ENCODE peak calls at places on chromosomes 6 and 20, in six cellular contexts. One of them, this sample, is unnamed.

GRCh38 chr20:45051497-45052060 is 49.3 kb downstream of the KCNS1 start:
- DNase-seq in heart right ventricle: no peak
- DNase-seq in thoracic aorta: no peak
- DNase-seq in stomach: no peak
- DNase-seq in mucosa of descending colon: no peak
- DNase-seq in AG09309: no peak
- DNase-seq in this sample: no peak

GRCh38 chr6:108728826-108729225 is 119.4 kb upstream of the ARMC2 start:
- DNase-seq in mucosa of descending colon: no peak
- DNase-seq in AG09309: no peak
- DNase-seq in heart right ventricle: no peak
- DNase-seq in stomach: no peak
- DNase-seq in thoracic aorta: no peak
- DNase-seq in this sample: peak; percentile 77

GRCh38 chr6:136069119-136069518 is 181.0 kb downstream of the MTFR2 start:
- DNase-seq in heart right ventricle: no peak
- DNase-seq in thoracic aorta: no peak
- DNase-seq in AG09309: no peak
- DNase-seq in mucosa of descending colon: no peak
- DNase-seq in stomach: no peak
- DNase-seq in this sample: no peak

GRCh38 chr20:59835448-59836395 is 97.7 kb downstream of the SYCP2 start:
- DNase-seq in heart right ventricle: peak; percentile 40
- DNase-seq in thoracic aorta: no peak
- DNase-seq in mucosa of descending colon: peak; percentile 50
- DNase-seq in stomach: no peak
- DNase-seq in AG09309: no peak
- DNase-seq in this sample: peak; percentile 36

GRCh38 chr6:39193201-39193791 is 36.0 kb downstream of the KCNK5 start:
- DNase-seq in thoracic aorta: no peak
- DNase-seq in mucosa of descending colon: no peak
- DNase-seq in AG09309: no peak
- DNase-seq in heart right ventricle: no peak
- DNase-seq in stomach: no peak
- DNase-seq in this sample: no peak

GRCh38 chr6:56073761-56074160 is 173.6 kb downstream of the COL21A1 start:
- DNase-seq in AG09309: no peak
- DNase-seq in stomach: no peak
- DNase-seq in heart right ventricle: no peak
- DNase-seq in mucosa of descending colon: no peak
- DNase-seq in thoracic aorta: no peak
- DNase-seq in this sample: no peak

GRCh38 chr6:34223381-34223963 is 13.2 kb upstream of the HMGA1 start:
- DNase-seq in heart right ventricle: no peak
- DNase-seq in mucosa of descending colon: peak; percentile 53
- DNase-seq in thoracic aorta: no peak
- DNase-seq in AG09309: no peak
- DNase-seq in stomach: no peak
- DNase-seq in this sample: no peak

GRCh38 chr6:33987531-33988021 is 158.3 kb downstream of the GRM4 start:
- DNase-seq in AG09309: no peak
- DNase-seq in mucosa of descending colon: no peak
- DNase-seq in heart right ventricle: no peak
- DNase-seq in stomach: peak; percentile 76
- DNase-seq in thoracic aorta: no peak
- DNase-seq in this sample: no peak

GRCh38 chr6:19759117-19759880 is 77.9 kb upstream of the ID4 start:
- DNase-seq in heart right ventricle: no peak
- DNase-seq in AG09309: peak; percentile 72
- DNase-seq in stomach: no peak
- DNase-seq in mucosa of descending colon: no peak
- DNase-seq in thoracic aorta: no peak
- DNase-seq in this sample: no peak

GRCh38 chr6:38078671-38079070 is 259.1 kb downstream of the ZFAND3 start:
- DNase-seq in mucosa of descending colon: no peak
- DNase-seq in heart right ventricle: no peak
- DNase-seq in stomach: no peak
- DNase-seq in AG09309: no peak
- DNase-seq in thoracic aorta: no peak
- DNase-seq in this sample: no peak

GRCh38 chr20:9258891-9259290 is 190.0 kb downstream of the PLCB4 start:
- DNase-seq in thoracic aorta: no peak
- DNase-seq in stomach: no peak
- DNase-seq in mucosa of descending colon: no peak
- DNase-seq in AG09309: no peak
- DNase-seq in heart right ventricle: no peak
- DNase-seq in this sample: no peak

GRCh38 chr20:44776977-44777376 is 31.3 kb downstream of the KCNK15 start:
- DNase-seq in AG09309: no peak
- DNase-seq in thoracic aorta: no peak
- DNase-seq in mucosa of descending colon: peak; percentile 42
- DNase-seq in heart right ventricle: no peak
- DNase-seq in stomach: no peak
- DNase-seq in this sample: peak; percentile 59

GRCh38 chr6:62891065-62891647 is 320.1 kb upstream of the FKBP1C start:
- DNase-seq in heart right ventricle: no peak
- DNase-seq in stomach: no peak
- DNase-seq in AG09309: no peak
- DNase-seq in mucosa of descending colon: peak; percentile 19
- DNase-seq in thoracic aorta: no peak
- DNase-seq in this sample: no peak

GRCh38 chr20:58618694-58619540 is 32.2 kb upstream of the STX16 start:
- DNase-seq in heart right ventricle: no peak
- DNase-seq in stomach: no peak
- DNase-seq in thoracic aorta: no peak
- DNase-seq in mucosa of descending colon: no peak
- DNase-seq in AG09309: peak; percentile 59
- DNase-seq in this sample: no peak

GRCh38 chr6:108707328-108707976 is 140.8 kb upstream of the ARMC2 start:
- DNase-seq in stomach: peak; percentile 67
- DNase-seq in mucosa of descending colon: peak; percentile 79
- DNase-seq in thoracic aorta: no peak
- DNase-seq in heart right ventricle: no peak
- DNase-seq in AG09309: no peak
- DNase-seq in this sample: no peak

GRCh38 chr20:38083338-38084048 is 49.9 kb downstream of the RPRD1B start:
- DNase-seq in mucosa of descending colon: no peak
- DNase-seq in heart right ventricle: no peak
- DNase-seq in thoracic aorta: no peak
- DNase-seq in stomach: no peak
- DNase-seq in AG09309: no peak
- DNase-seq in this sample: no peak

GRCh38 chr6:6438286-6438685 is 117.8 kb upstream of the F13A1 start:
- DNase-seq in stomach: no peak
- DNase-seq in thoracic aorta: no peak
- DNase-seq in heart right ventricle: no peak
- DNase-seq in AG09309: no peak
- DNase-seq in mucosa of descending colon: no peak
- DNase-seq in this sample: no peak

GRCh38 chr20:54475334-54476287 is at the start of gene DOK5:
- DNase-seq in heart right ventricle: peak; percentile 52
- DNase-seq in mucosa of descending colon: peak; percentile 3
- DNase-seq in thoracic aorta: peak; percentile 11
- DNase-seq in AG09309: no peak
- DNase-seq in stomach: no peak
- DNase-seq in this sample: no peak

GRCh38 chr6:88380083-88380482 is 213.9 kb upstream of the CNR1 start:
- DNase-seq in thoracic aorta: peak; percentile 45
- DNase-seq in stomach: no peak
- DNase-seq in mucosa of descending colon: no peak
- DNase-seq in AG09309: peak; percentile 4
- DNase-seq in heart right ventricle: peak; percentile 27
- DNase-seq in this sample: no peak

GRCh38 chr20:58714923-58715708 is 22.5 kb downstream of the NPEPL1 start:
- DNase-seq in mucosa of descending colon: no peak
- DNase-seq in thoracic aorta: no peak
- DNase-seq in AG09309: no peak
- DNase-seq in heart right ventricle: no peak
- DNase-seq in stomach: no peak
- DNase-seq in this sample: no peak

GRCh38 chr6:160439751-160440150 is 91.6 kb downstream of the SLC22A3 start:
- DNase-seq in stomach: no peak
- DNase-seq in AG09309: no peak
- DNase-seq in heart right ventricle: no peak
- DNase-seq in mucosa of descending colon: no peak
- DNase-seq in thoracic aorta: no peak
- DNase-seq in this sample: no peak

GRCh38 chr20:61092199-61092598 is 159.9 kb upstream of the CDH4 start:
- DNase-seq in stomach: no peak
- DNase-seq in heart right ventricle: no peak
- DNase-seq in thoracic aorta: no peak
- DNase-seq in mucosa of descending colon: no peak
- DNase-seq in AG09309: no peak
- DNase-seq in this sample: no peak

GRCh38 chr6:147106759-147107401 is 97.3 kb upstream of the STXBP5 start:
- DNase-seq in stomach: no peak
- DNase-seq in heart right ventricle: no peak
- DNase-seq in AG09309: no peak
- DNase-seq in mucosa of descending colon: no peak
- DNase-seq in thoracic aorta: no peak
- DNase-seq in this sample: no peak

GRCh38 chr6:66851930-66852329 is 1144.9 kb upstream of the EYS start:
- DNase-seq in heart right ventricle: no peak
- DNase-seq in mucosa of descending colon: no peak
- DNase-seq in stomach: no peak
- DNase-seq in thoracic aorta: no peak
- DNase-seq in AG09309: no peak
- DNase-seq in this sample: no peak

GRCh38 chr20:4987130-4987529 is 14.2 kb downstream of the SLC23A2 start:
- DNase-seq in stomach: no peak
- DNase-seq in AG09309: no peak
- DNase-seq in thoracic aorta: no peak
- DNase-seq in heart right ventricle: no peak
- DNase-seq in mucosa of descending colon: no peak
- DNase-seq in this sample: no peak
- H3K4me3 ChIP-seq in stomach: no peak overlapping the region
- H3K4me3 ChIP-seq in AG09309: no peak overlapping the region
- H3K4me3 ChIP-seq in thoracic aorta: no peak overlapping the region
- H3K4me3 ChIP-seq in heart right ventricle: no peak overlapping the region
- H3K4me3 ChIP-seq in mucosa of descending colon: no peak overlapping the region
- H3K4me3 ChIP-seq in this sample: no peak overlapping the region

GRCh38 chr6:148873868-148874267 is 127.0 kb downstream of the UST start:
- DNase-seq in AG09309: no peak
- DNase-seq in heart right ventricle: no peak
- DNase-seq in stomach: no peak
- DNase-seq in mucosa of descending colon: no peak
- DNase-seq in thoracic aorta: no peak
- DNase-seq in this sample: no peak

GRCh38 chr6:148869589-148869988 is 122.8 kb downstream of the UST start:
- DNase-seq in thoracic aorta: no peak
- DNase-seq in heart right ventricle: no peak
- DNase-seq in AG09309: peak; percentile 83
- DNase-seq in mucosa of descending colon: no peak
- DNase-seq in stomach: no peak
- DNase-seq in this sample: no peak

GRCh38 chr6:148873154-148873553 is 126.3 kb downstream of the UST start:
- DNase-seq in mucosa of descending colon: no peak
- DNase-seq in heart right ventricle: no peak
- DNase-seq in AG09309: no peak
- DNase-seq in thoracic aorta: no peak
- DNase-seq in stomach: no peak
- DNase-seq in this sample: no peak

GRCh38 chr6:148878683-148879082 is 131.9 kb downstream of the UST start:
- DNase-seq in AG09309: no peak
- DNase-seq in stomach: no peak
- DNase-seq in heart right ventricle: no peak
- DNase-seq in mucosa of descending colon: no peak
- DNase-seq in thoracic aorta: no peak
- DNase-seq in this sample: no peak

DNA sequence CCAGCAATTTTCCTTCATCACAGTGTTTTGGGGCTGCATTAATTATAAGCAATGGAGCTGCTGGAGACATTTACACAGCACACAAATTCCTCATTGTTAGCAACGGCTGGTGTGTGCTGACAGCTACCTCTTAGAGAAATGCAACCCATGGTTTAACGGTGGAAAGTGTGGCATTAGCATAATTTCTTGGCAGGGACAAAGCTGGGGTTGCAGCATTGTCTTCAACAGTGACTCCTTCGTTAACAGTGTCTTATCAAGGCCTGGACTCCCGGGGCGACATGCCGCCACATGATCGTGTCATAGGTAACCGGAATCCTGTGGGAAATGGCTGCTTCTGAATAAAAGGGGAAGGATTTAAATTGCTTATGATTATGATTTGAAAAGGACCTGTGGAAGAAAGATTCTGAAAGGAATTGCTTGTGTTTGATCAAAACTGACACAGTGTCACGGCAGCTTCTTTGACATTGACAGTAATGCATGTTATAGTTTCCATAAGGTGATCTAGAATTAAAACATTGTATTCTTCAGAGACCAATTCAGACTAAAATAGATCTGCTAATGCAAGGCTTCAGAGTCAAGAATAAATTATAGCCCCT is 128.0 kb downstream of the UST start:
- DNase-seq in AG09309: no peak
- DNase-seq in thoracic aorta: no peak
- DNase-seq in stomach: no peak
- DNase-seq in mucosa of descending colon: no peak
- DNase-seq in heart right ventricle: peak; percentile 20
- DNase-seq in this sample: no peak
- H3K4me3 ChIP-seq in AG09309: no peak overlapping the region
- H3K4me3 ChIP-seq in thoracic aorta: no peak overlapping the region
- H3K4me3 ChIP-seq in stomach: no peak overlapping the region
- H3K4me3 ChIP-seq in mucosa of descending colon: no peak overlapping the region
- H3K4me3 ChIP-seq in heart right ventricle: no peak overlapping the region
- H3K4me3 ChIP-seq in this sample: no peak overlapping the region

GRCh38 chr20:17806107-17806506 is 106.3 kb downstream of the BANF2 start:
- DNase-seq in mucosa of descending colon: no peak
- DNase-seq in thoracic aorta: no peak
- DNase-seq in stomach: no peak
- DNase-seq in heart right ventricle: no peak
- DNase-seq in AG09309: no peak
- DNase-seq in this sample: no peak
- H3K4me3 ChIP-seq in mucosa of descending colon: no peak overlapping the region
- H3K4me3 ChIP-seq in thoracic aorta: peak overlapping the region; percentile 26
- H3K4me3 ChIP-seq in stomach: no peak overlapping the region
- H3K4me3 ChIP-seq in heart right ventricle: no peak overlapping the region
- H3K4me3 ChIP-seq in AG09309: no peak overlapping the region
- H3K4me3 ChIP-seq in this sample: no peak overlapping the region

GRCh38 chr20:50392138-50392866 is 117.9 kb upstream of the PTPN1 start:
- DNase-seq in mucosa of descending colon: no peak
- DNase-seq in stomach: no peak
- DNase-seq in heart right ventricle: no peak
- DNase-seq in thoracic aorta: no peak
- DNase-seq in AG09309: no peak
- DNase-seq in this sample: no peak

GRCh38 chr20:50393242-50393641 is 116.9 kb upstream of the PTPN1 start:
- DNase-seq in stomach: no peak
- DNase-seq in AG09309: no peak
- DNase-seq in thoracic aorta: no peak
- DNase-seq in heart right ventricle: no peak
- DNase-seq in mucosa of descending colon: no peak
- DNase-seq in this sample: no peak

GRCh38 chr20:50395258-50395729 is 114.9 kb upstream of the PTPN1 start:
- DNase-seq in heart right ventricle: peak; percentile 79
- DNase-seq in AG09309: no peak
- DNase-seq in stomach: peak; percentile 89
- DNase-seq in mucosa of descending colon: no peak
- DNase-seq in thoracic aorta: peak; percentile 78
- DNase-seq in this sample: no peak

GRCh38 chr20:50394569-50394968 is 115.6 kb upstream of the PTPN1 start:
- DNase-seq in stomach: no peak
- DNase-seq in heart right ventricle: no peak
- DNase-seq in AG09309: no peak
- DNase-seq in thoracic aorta: no peak
- DNase-seq in mucosa of descending colon: no peak
- DNase-seq in this sample: no peak

GRCh38 chr20:50393990-50394561 is 116.1 kb upstream of the PTPN1 start:
- DNase-seq in stomach: no peak
- DNase-seq in thoracic aorta: no peak
- DNase-seq in heart right ventricle: no peak
- DNase-seq in mucosa of descending colon: no peak
- DNase-seq in AG09309: no peak
- DNase-seq in this sample: no peak
- H3K4me3 ChIP-seq in stomach: no peak overlapping the region
- H3K4me3 ChIP-seq in thoracic aorta: no peak overlapping the region
- H3K4me3 ChIP-seq in heart right ventricle: no peak overlapping the region
- H3K4me3 ChIP-seq in mucosa of descending colon: no peak overlapping the region
- H3K4me3 ChIP-seq in AG09309: no peak overlapping the region
- H3K4me3 ChIP-seq in this sample: no peak overlapping the region

This sample was measured in Caco-2.